ENCODE peak calls at places on chromosomes 12 and 14, in four cellular contexts. W, D, M and O are unnamed samples.

GRCh38 chr14:100741956-100742355 is 15.3 kb downstream of the DLK1 start:
- DNase-seq in D (no peak), M (no peak), W (no peak), O (no peak)

GRCh38 chr14:22657861-22658260 is 13.7 kb upstream of the OR6J1 start:
- DNase-seq in M (no peak), W (peak), D (no peak), O (peak)

GRCh38 chr12:122144885-122145284 is 29.1 kb downstream of the IL31 start:
- DNase-seq in W (no peak), D (no peak), M (no peak), O (no peak)

GRCh38 chr12:40834321-40834720 is 142.1 kb downstream of the CNTN1 start:
- DNase-seq in D (no peak), W (no peak), M (no peak), O (no peak)

GRCh38 chr14:97021571-97022171 is 224.5 kb downstream of the VRK1 start:
- DNase-seq in W (peak), D (no peak), M (no peak), O (no peak)

GRCh38 chr14:86654558-86655184 is 1124.7 kb downstream of the FLRT2 start:
- DNase-seq in M (no peak), W (peak), D (peak), O (peak)

GRCh38 chr12:6631549-6631961 is 4.2 kb downstream of the LPAR5 start:
- DNase-seq in M (no peak), D (no peak), W (no peak), O (no peak)

GRCh38 chr14:68074765-68075381 is 255.3 kb downstream of the RAD51B start:
- DNase-seq in M (no peak), W (no peak), D (no peak), O (no peak)

GRCh38 chr14:65403231-65403630 is 9.3 kb upstream of the FUT8 start:
- DNase-seq in M (no peak), D (no peak), W (no peak), O (no peak)

GRCh38 chr12:106910202-106910601 is 45.5 kb upstream of the TMEM263 start:
- DNase-seq in W (no peak), M (no peak), D (no peak), O (no peak)

GRCh38 chr12:42893802-42894201 is 304.3 kb upstream of the PRICKLE1 start:
- DNase-seq in W (no peak), M (no peak), D (no peak), O (no peak)

GRCh38 chr12:105766029-105766428 is 372.7 kb downstream of the NUAK1 start:
- DNase-seq in W (no peak), D (no peak), M (no peak), O (no peak)

GRCh38 chr12:89895591-89895990 is 187.0 kb upstream of the ATP2B1 start:
- DNase-seq in D (no peak), M (no peak), W (no peak), O (no peak)

GRCh38 chr14:20440882-20441281 is 4.9 kb upstream of the KLHL33 start:
- DNase-seq in M (no peak), W (no peak), D (no peak), O (peak)

GRCh38 chr12:81992461-81992860 is 233.3 kb upstream of the PPFIA2 start:
- DNase-seq in W (no peak), D (no peak), M (no peak), O (peak)

GRCh38 chr12:55659486-55660385 is 23.0 kb downstream of the OR10P1 start:
- DNase-seq in D (no peak), M (no peak), W (no peak), O (peak)

GRCh38 chr14:51848120-51848519 is 12.3 kb upstream of the GNG2 start:
- DNase-seq in D (no peak), W (peak), M (no peak), O (no peak)

GRCh38 chr14:98162829-98163228 is 1109.2 kb downstream of the BCL11B start:
- DNase-seq in W (no peak), M (no peak), D (no peak), O (no peak)

GRCh38 chr12:91191516-91192111 is 9.0 kb upstream of the DCN start:
- DNase-seq in M (no peak), D (no peak), W (no peak), O (no peak)

GRCh38 chr12:131114942-131115584 is 161.4 kb downstream of the ADGRD1 start:
- DNase-seq in D (peak), M (no peak), W (no peak), O (no peak)

GRCh38 chr12:131894981-131895639 is 688 bp downstream of the ULK1 start:
- DNase-seq in D (peak), W (no peak), M (no peak), O (no peak)

GRCh38 chr12:51218607-51219161 is 822 bp upstream of the POU6F1 start:
- DNase-seq in D (no peak), W (no peak), M (no peak), O (peak)

GRCh38 chr12:93524386-93525133 is 47.9 kb upstream of the SOCS2 start:
- DNase-seq in W (no peak), M (no peak), D (no peak), O (no peak)

GRCh38 chr12:114015851-114016250 is 49.7 kb upstream of the RBM19 start:
- DNase-seq in W (no peak), D (no peak), M (no peak), O (no peak)

GRCh38 chr12:96177013-96177412 is 17.2 kb upstream of the ELK3 start:
- DNase-seq in W (peak), D (no peak), M (no peak), O (peak)

GRCh38 chr12:87687362-87687761 is 341.8 kb downstream of the C12orf50 start:
- DNase-seq in D (no peak), W (no peak), M (no peak), O (peak)

GRCh38 chr12:100859063-100859627 is 64.6 kb downstream of the ANO4 start:
- DNase-seq in M (no peak), D (no peak), W (no peak), O (no peak)

GRCh38 chr14:25820368-25820767 is 770.4 kb upstream of the STXBP6 start:
- DNase-seq in D (no peak), W (no peak), M (no peak), O (no peak)

GRCh38 chr12:45853550-45853949 is 124.0 kb downstream of the ARID2 start:
- DNase-seq in W (no peak), M (no peak), D (no peak), O (no peak)

GRCh38 chr14:68544150-68544892 is 248.5 kb downstream of the ZFP36L1 start:
- DNase-seq in W (peak), M (no peak), D (no peak), O (peak)

GRCh38 chr12:57529831-57530230 is 7.2 kb downstream of the MBD6 start:
- DNase-seq in W (no peak), M (no peak), D (no peak), O (no peak)

GRCh38 chr12:65189028-65189718 is 19.8 kb downstream of the LEMD3 start:
- DNase-seq in W (no peak), D (no peak), M (no peak), O (no peak)

GRCh38 chr14:42930058-42930457 is 1323.4 kb downstream of the LRFN5 start:
- DNase-seq in M (no peak), D (no peak), W (no peak), O (no peak)

GRCh38 chr12:29428630-29429029 is 47.7 kb upstream of the ERGIC2 start:
- DNase-seq in W (peak), M (no peak), D (no peak), O (peak)

GRCh38 chr12:96986883-96987523 is 79.9 kb downstream of the NEDD1 start:
- DNase-seq in W (peak), M (no peak), D (no peak), O (no peak)

GRCh38 chr12:52832960-52833905 is 878 bp downstream of the KRT79 start:
- DNase-seq in W (no peak), M (no peak), D (peak), O (no peak)

GRCh38 chr12:45705404-45705803 is 24.1 kb upstream of the ARID2 start:
- DNase-seq in M (no peak), D (no peak), W (no peak), O (no peak)

GRCh38 chr12:69027411-69027811 is 94.4 kb upstream of the CPM start:
- DNase-seq in D (no peak), M (no peak), W (no peak), O (peak)

GRCh38 chr12:72268386-72268785 is 3.8 kb upstream of the TRHDE start:
- DNase-seq in W (no peak), M (no peak), D (no peak), O (no peak)

GRCh38 chr12:110583137-110584059 is at the start of gene PPTC7:
- DNase-seq in W (peak), M (peak), D (peak), O (peak)

GRCh38 chr12:110582286-110583136 is 607 bp downstream of the PPTC7 start:
- DNase-seq in M (peak), W (peak), D (peak), O (no peak)

GRCh38 chr12:110579889-110580253 is 3.2 kb downstream of the PPTC7 start:
- DNase-seq in W (no peak), M (no peak), D (no peak), O (no peak)

GRCh38 chr12:110579239-110579888 is 3.8 kb downstream of the PPTC7 start:
- DNase-seq in D (no peak), M (no peak), W (no peak), O (no peak)

DNA sequence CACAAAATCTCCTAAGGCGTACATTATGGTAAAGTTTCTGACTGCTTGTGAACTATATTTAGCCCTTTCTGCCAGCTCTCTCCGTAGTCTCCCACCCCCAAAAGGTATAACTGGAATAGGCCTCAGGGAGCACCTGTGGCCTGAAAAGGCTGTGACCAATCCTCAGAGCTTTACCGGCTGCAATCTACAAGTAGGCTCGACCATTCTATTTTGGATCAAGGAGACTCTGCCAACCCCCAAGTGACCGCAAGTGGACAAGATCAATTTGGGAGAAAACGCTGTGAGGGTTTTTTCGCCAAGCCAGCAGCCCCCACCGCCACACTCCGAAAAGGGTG is 1.2 kb downstream of the PPTC7 start:
- DNase-seq in D (no peak), W (no peak), M (no peak), O (no peak)
- H3K27ac ChIP-seq in D (peak), W (peak), M (peak), O (no peak)

GRCh38 chr14:48936352-48936751 is 649.8 kb downstream of the RPS29 start:
- DNase-seq in D (no peak), W (peak), M (no peak), O (peak)

GRCh38 chr14:48936881-48937280 is 649.3 kb downstream of the RPS29 start:
- DNase-seq in W (no peak), D (no peak), M (no peak), O (no peak)

GRCh38 chr14:48937796-48938195 is 648.4 kb downstream of the RPS29 start:
- DNase-seq in W (no peak), D (no peak), M (no peak), O (peak)
- H3K27ac ChIP-seq in W (no peak), D (no peak), M (no peak), O (no peak)

GRCh38 chr12:12684375-12685106 is 11.4 kb downstream of the GPR19 start:
- DNase-seq in D (no peak), M (no peak), W (no peak), O (peak)
- H3K27ac ChIP-seq in D (no peak), M (no peak), W (no peak), O (no peak)

DNA sequence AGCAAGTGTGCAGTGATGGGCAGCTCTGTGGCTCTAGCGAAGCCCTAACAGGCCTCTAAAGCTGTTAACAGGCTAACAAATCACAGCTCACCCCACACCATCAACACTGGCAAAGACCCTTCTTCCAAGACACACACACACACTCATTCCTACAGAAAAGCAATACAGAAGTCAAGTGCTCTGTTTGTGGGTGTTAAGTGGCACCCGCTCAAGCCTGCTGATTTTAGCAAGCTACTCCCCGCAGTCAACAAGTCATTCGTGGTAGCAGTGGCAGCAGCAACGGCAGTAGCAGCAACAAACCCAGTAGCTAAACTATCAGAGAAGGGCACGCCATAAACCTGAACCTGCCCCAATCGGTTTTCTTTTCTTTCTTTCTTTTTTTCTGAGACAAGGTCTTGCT is 80.7 kb upstream of the GPR68 start:
- DNase-seq in M (no peak), D (peak), W (no peak), O (no peak)
- H3K27ac ChIP-seq in M (peak), D (no peak), W (peak), O (no peak)